ENCODE peak calls at places on chromosomes 7 and 10, in seven cellular contexts. O is activated CD4-positive, alpha-beta T cell treated with anti-CD3 and anti-CD28 coated beads, Interleukin-2, amount 50 U/mL, for 1 hour; Z is central memory CD4-positive, alpha-beta T cell; J is PC-3; S is stimulated activated CD4-positive, alpha-beta T cell treated with anti-CD3 and anti-CD28 coated beads, Interleukin-4, amount 100 ng/mL, for 48 hours; Y is iris pigment epithelial cell; W is endothelial cell. U is an unnamed sample.

GRCh38 chr7:23467731-23468720 is 2.3 kb downstream of the IGF2BP3 start:
- DNase-seq in O (peak; percentile 4), Z (no peak), J (peak; percentile 28), S (peak; percentile 11), Y (peak; percentile 86), W (peak; percentile 27), U (peak; percentile 28)

GRCh38 chr7:4238861-4239260 is 443.2 kb upstream of the FOXK1 start:
- DNase-seq in O (no peak), Z (no peak), J (no peak), S (no peak), Y (no peak), W (no peak), U (no peak)

GRCh38 chr10:29131952-29132820 is 156.7 kb upstream of the LYZL1 start:
- DNase-seq in O (no peak), Z (no peak), J (peak; percentile 56), S (no peak), Y (peak; percentile 63), W (no peak), U (no peak)

GRCh38 chr7:82598958-82599357 is 155.4 kb upstream of the CACNA2D1 start:
- DNase-seq in O (no peak), Z (no peak), J (peak; percentile 43), S (no peak), Y (peak; percentile 92), W (no peak), U (no peak)

GRCh38 chr10:95430231-95430951 is 130.8 kb downstream of the SORBS1 start:
- DNase-seq in O (peak; percentile 15), Z (peak; percentile 39), J (peak; percentile 75), S (peak; percentile 9), Y (peak; percentile 40), W (peak; percentile 53), U (peak; percentile 46)

GRCh38 chr7:19815546-19815945 is 42.1 kb upstream of the TMEM196 start:
- DNase-seq in O (no peak), Z (no peak), J (no peak), S (no peak), Y (no peak), W (no peak), U (no peak)

GRCh38 chr10:89032141-89032814 is 41.7 kb downstream of the FAS start:
- DNase-seq in O (no peak), Z (no peak), J (peak; percentile 77), S (peak; percentile 40), Y (peak; percentile 90), W (no peak), U (no peak)

GRCh38 chr10:129104266-129105045 is 362.6 kb upstream of the MGMT start:
- DNase-seq in O (no peak), Z (no peak), J (no peak), S (no peak), Y (no peak), W (no peak), U (no peak)

GRCh38 chr7:7452652-7453051 is 83.0 kb downstream of the COL28A1 start:
- DNase-seq in O (no peak), Z (no peak), J (peak; percentile 55), S (no peak), Y (no peak), W (no peak), U (no peak)

GRCh38 chr10:61592581-61592980 is 70.1 kb upstream of the CABCOCO1 start:
- DNase-seq in O (no peak), Z (no peak), J (peak; percentile 91), S (no peak), Y (peak; percentile 12), W (peak; percentile 15), U (no peak)

GRCh38 chr10:73744690-73744994 is 470 bp downstream of the SEC24C start:
- DNase-seq in O (peak; percentile 57), Z (no peak), J (peak; percentile 82), S (peak; percentile 61), Y (peak; percentile 75), W (peak; percentile 66), U (peak; percentile 80)

GRCh38 chr7:64881461-64882287 is 21.4 kb upstream of the ZNF273 start:
- DNase-seq in O (no peak), Z (no peak), J (no peak), S (no peak), Y (no peak), W (no peak), U (no peak)